ENCODE peak calls at places on chromosomes 3 and 15, in seven cellular contexts. H is bronchial epithelial cell; P is HFFc6; B is stimulated activated naive CD8-positive, alpha-beta T cell treated with anti-CD3 and anti-CD28 coated beads, Interleukin-15, amount 100 ng/mL, for 72 hours; S is occipital lobe; A is CD8-positive, alpha-beta memory T cell; X is HT-29. N is an unnamed sample.

GRCh38 chr3:125310623-125311076 is 64.5 kb downstream of the ZNF148 start:
- DNase-seq in H (no peak), X (no peak), B (peak), A (peak), S (no peak), P (no peak), N (no peak)

GRCh38 chr15:31236184-31237041 is 90.2 kb upstream of the KLF13 start:
- DNase-seq in P (peak), S (peak), A (no peak), B (no peak), H (peak), X (peak), N (peak)

GRCh38 chr3:130459944-130460343 is 57.0 kb upstream of the COL6A6 start:
- DNase-seq in H (no peak), S (no peak), X (no peak), B (no peak), A (no peak), P (no peak), N (no peak)

GRCh38 chr3:108125550-108126071 is 34.8 kb upstream of the CD47 start:
- DNase-seq in S (no peak), X (no peak), B (peak), P (no peak), H (no peak), A (peak), N (no peak)

GRCh38 chr15:85379403-85380131 is 836 bp upstream of the AKAP13 start:
- DNase-seq in X (peak), P (peak), H (peak), B (peak), S (no peak), A (peak), N (no peak)

GRCh38 chr15:76976572-76977270 is 18.2 kb upstream of the PSTPIP1 start:
- DNase-seq in X (no peak), B (peak), S (no peak), A (no peak), H (no peak), P (no peak), N (no peak)

GRCh38 chr15:59299919-59300617 is 72.6 kb downstream of the MYO1E start:
- DNase-seq in P (peak), H (peak), S (no peak), B (peak), X (peak), A (peak), N (peak)

GRCh38 chr15:60854858-60855568 is 374.1 kb downstream of the RORA start:
- DNase-seq in X (no peak), P (no peak), S (no peak), A (no peak), B (no peak), H (peak), N (no peak)

GRCh38 chr15:69665641-69666091 is 213.0 kb downstream of the RPLP1 start:
- DNase-seq in X (no peak), A (no peak), B (no peak), P (no peak), S (no peak), H (no peak), N (no peak)

GRCh38 chr3:66036586-66037061 is 2.1 kb downstream of the MAGI1 start:
- DNase-seq in S (no peak), B (no peak), A (no peak), H (no peak), X (no peak), P (no peak), N (no peak)

GRCh38 chr15:40441736-40442531 is 1.2 kb downstream of the BAHD1 start:
- DNase-seq in H (no peak), B (peak), P (no peak), A (no peak), X (no peak), S (no peak), N (no peak)

GRCh38 chr15:75112278-75112847 is 89.0 kb downstream of the PPCDC start:
- DNase-seq in A (no peak), S (no peak), H (peak), P (no peak), X (no peak), B (no peak), N (no peak)

GRCh38 chr3:25856902-25857518 is 67.1 kb downstream of the OXSM start:
- DNase-seq in A (peak), P (peak), H (peak), B (no peak), S (no peak), X (no peak), N (no peak)

GRCh38 chr3:196948442-196949365 is 6.4 kb upstream of the NCBP2 start:
- DNase-seq in S (no peak), H (no peak), X (peak), B (no peak), P (no peak), A (no peak), N (no peak)

GRCh38 chr3:122313261-122313660 is 11.8 kb upstream of the CSTA start:
- DNase-seq in B (no peak), X (no peak), S (no peak), H (peak), P (no peak), A (no peak), N (no peak)

GRCh38 chr15:64521201-64521600 is 60.8 kb downstream of the ZNF609 start:
- DNase-seq in S (no peak), A (no peak), B (no peak), H (peak), P (no peak), X (no peak), N (peak)

GRCh38 chr3:193665370-193665989 is 72.5 kb downstream of the OPA1 start:
- DNase-seq in B (no peak), S (no peak), H (peak), A (no peak), P (peak), X (peak), N (no peak)

GRCh38 chr3:42653560-42654330 is at the start of gene ZBTB47:
- DNase-seq in A (no peak), S (no peak), P (no peak), X (no peak), B (no peak), H (no peak), N (peak)

GRCh38 chr3:88809993-88810392 is 297.4 kb upstream of the EPHA3 start:
- DNase-seq in H (peak), B (no peak), P (no peak), A (no peak), S (no peak), X (no peak), N (no peak)

GRCh38 chr3:128572644-128573105 is 77.9 kb downstream of the RPN1 start:
- DNase-seq in X (peak), S (no peak), A (peak), B (peak), H (no peak), P (no peak), N (no peak)

GRCh38 chr3:32842531-32842931 is 24.7 kb downstream of the TRIM71 start:
- DNase-seq in H (no peak), A (no peak), S (no peak), B (no peak), X (no peak), P (no peak), N (no peak)

GRCh38 chr15:65416845-65417416 is 5.8 kb downstream of the IGDCC4 start:
- DNase-seq in H (no peak), S (no peak), X (no peak), B (no peak), P (no peak), A (no peak), N (no peak)

GRCh38 chr3:115436767-115437301 is 186.5 kb upstream of the GAP43 start:
- DNase-seq in B (no peak), X (peak), A (no peak), P (peak), H (peak), S (no peak), N (no peak)

GRCh38 chr15:45458746-45459403 is 63.7 kb downstream of the SLC30A4 start:
- DNase-seq in X (peak), A (peak), B (peak), P (peak), S (peak), H (peak), N (peak)

GRCh38 chr15:88348579-88349255 is 92.2 kb upstream of the NTRK3 start:
- DNase-seq in S (no peak), H (no peak), A (no peak), X (no peak), B (no peak), P (no peak), N (no peak)